ENCODE peak calls at places on chromosomes 13 and 19, in five cellular contexts. I is lower lobe of right lung; A is CD8-positive, alpha-beta T cell; O is psoas muscle; E is GM23248. U is an unnamed sample.

GRCh38 chr13:110237895-110238294 is 69.1 kb downstream of the COL4A1 start:
- DNase-seq in E (no peak), I (no peak), O (no peak), A (no peak), U (no peak)

GRCh38 chr19:1567116-1567847 is 843 bp downstream of the MEX3D start:
- DNase-seq in E (peak; percentile 81), A (no peak), O (no peak), I (no peak), U (peak; percentile 78)

GRCh38 chr13:44566601-44567000 is 9.5 kb downstream of the TSC22D1 start:
- DNase-seq in E (no peak), I (no peak), O (no peak), A (no peak), U (no peak)

GRCh38 chr19:48170817-48171347 is 402 bp downstream of the ZSWIM9 start:
- DNase-seq in O (peak; percentile 52), E (no peak), A (no peak), I (no peak), U (no peak)

GRCh38 chr13:25375727-25376358 is 4.1 kb downstream of the ATP8A2 start:
- DNase-seq in I (no peak), O (no peak), E (peak; percentile 48), A (no peak), U (peak; percentile 77)

GRCh38 chr13:114309086-114309485 is 5.2 kb upstream of the CHAMP1 start:
- DNase-seq in E (no peak), I (no peak), O (no peak), A (no peak), U (no peak)

GRCh38 chr19:34228347-34228746 is 26.0 kb upstream of the GARRE1 start:
- DNase-seq in A (no peak), E (peak; percentile 72), I (no peak), O (no peak), U (no peak)

GRCh38 chr19:11378319-11379189 is 4.1 kb downstream of the SWSAP1 start:
- DNase-seq in E (peak; percentile 93), O (no peak), I (peak; percentile 64), A (no peak), U (peak; percentile 68)

GRCh38 chr19:3320354-3320670 is 46.1 kb upstream of the NFIC start:
- DNase-seq in O (no peak), A (no peak), E (no peak), I (no peak), U (no peak)

DNA sequence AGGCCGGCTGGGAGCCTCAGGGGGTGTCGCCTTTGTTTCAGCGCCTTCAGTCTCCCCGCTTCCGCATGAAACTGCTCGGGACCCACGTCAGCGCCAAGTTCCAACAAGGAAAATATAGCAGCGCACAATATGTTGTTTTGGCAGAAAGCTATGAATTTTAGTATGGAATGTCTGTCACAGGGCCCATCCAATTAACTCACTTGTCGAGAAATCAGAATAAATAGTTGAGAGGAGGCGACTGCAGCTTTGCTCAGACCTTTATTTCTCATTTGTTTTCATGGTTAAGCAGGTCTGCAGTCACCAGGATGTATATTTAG is 34.4 kb upstream of the MEDAG start:
- DNase-seq in I (no peak), O (no peak), E (no peak), A (no peak), U (no peak)
- H3K4me1 ChIP-seq in I (peaks cover 14% of the 10 kb centered on the region), O (peaks cover 13% of the 10 kb centered on the region), E (peaks cover 71% of the 10 kb centered on the region), A (no peaks in the 10 kb centered on the region), U (peaks cover 76% of the 10 kb centered on the region)

DNA sequence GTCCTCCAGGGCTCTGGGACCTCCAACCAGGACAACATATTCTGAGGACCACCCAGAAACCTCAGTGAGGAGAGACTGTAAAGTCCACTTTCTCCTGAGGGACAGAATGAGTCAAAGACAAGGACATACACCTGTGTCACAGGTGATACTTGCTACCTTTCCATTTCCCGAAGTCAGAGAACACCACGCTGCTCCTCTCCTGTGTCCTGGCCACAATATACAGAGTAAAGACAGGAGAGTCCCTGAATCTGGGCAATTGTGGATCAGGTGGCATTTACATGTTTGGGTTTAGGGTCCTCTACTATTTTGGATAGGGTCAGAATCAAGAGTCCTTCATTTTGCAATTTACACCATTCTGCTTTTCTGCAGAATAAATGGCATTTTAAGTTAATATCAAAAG is 4.9 kb downstream of the MED26 start:
- DNase-seq in E (no peak), A (no peak), O (no peak), I (no peak), U (no peak)
- H3K4me1 ChIP-seq in E (peaks cover 22% of the 10 kb centered on the region), A (peaks cover 31% of the 10 kb centered on the region), O (peaks cover 66% of the 10 kb centered on the region), I (peaks cover 81% of the 10 kb centered on the region), U (peaks cover 49% of the 10 kb centered on the region)

GRCh38 chr19:46731007-46731501 is 14.1 kb upstream of the PRKD2 start:
- DNase-seq in O (peak; percentile 72), A (no peak), I (peak; percentile 78), E (peak; percentile 92), U (peak; percentile 80)
- H3K4me1 ChIP-seq in O (no peaks in the 10 kb centered on the region), A (peaks cover 13% of the 10 kb centered on the region), I (peaks cover 57% of the 10 kb centered on the region), E (peaks cover 10% of the 10 kb centered on the region), U (peaks cover 8% of the 10 kb centered on the region)

GRCh38 chr19:18434411-18435184 is 3.3 kb downstream of the ISYNA1 start:
- DNase-seq in I (no peak), A (no peak), E (peak; percentile 20), O (no peak), U (no peak)
- H3K4me1 ChIP-seq in I (peaks cover 52% of the 10 kb centered on the region), A (peaks cover 37% of the 10 kb centered on the region), E (peaks cover 4% of the 10 kb centered on the region), O (peaks cover 18% of the 10 kb centered on the region), U (peaks cover 13% of the 10 kb centered on the region)

GRCh38 chr19:40154121-40154680 is 37.0 kb upstream of the MAP3K10 start:
- DNase-seq in O (no peak), I (no peak), E (no peak), A (no peak), U (no peak)

GRCh38 chr19:40157059-40157458 is 34.2 kb upstream of the MAP3K10 start:
- DNase-seq in E (no peak), A (no peak), I (no peak), O (no peak), U (no peak)

GRCh38 chr19:40162104-40162503 is 29.1 kb upstream of the MAP3K10 start:
- DNase-seq in I (no peak), O (no peak), E (no peak), A (no peak), U (no peak)

GRCh38 chr19:40163541-40164129 is 27.6 kb upstream of the MAP3K10 start:
- DNase-seq in A (no peak), I (no peak), E (no peak), O (no peak), U (no peak)

DNA sequence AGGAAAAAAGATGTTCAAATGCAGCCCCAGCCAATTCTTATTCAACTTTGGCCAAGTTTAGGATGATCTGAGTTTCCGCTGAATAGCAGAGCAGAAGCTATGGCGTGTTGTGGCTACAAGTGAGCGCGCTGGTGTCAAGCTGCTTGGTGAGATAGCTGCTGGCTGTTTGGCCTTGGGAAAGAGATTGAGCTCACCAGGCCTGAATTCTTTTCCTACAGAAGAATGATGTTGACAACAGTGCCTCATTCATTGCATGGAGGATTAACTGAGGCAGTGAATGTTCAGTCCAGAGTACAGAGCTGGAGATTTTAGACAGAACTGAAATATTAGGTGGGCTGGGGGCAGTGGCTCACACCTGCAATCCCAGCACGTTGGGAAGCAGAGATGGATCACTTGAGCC is 31.5 kb upstream of the MAP3K10 start:
- DNase-seq in I (no peak), O (no peak), A (no peak), E (no peak), U (no peak)
- H3K4me1 ChIP-seq in I (no peaks in the 10 kb centered on the region), O (no peaks in the 10 kb centered on the region), A (peaks cover 20% of the 10 kb centered on the region), E (no peaks in the 10 kb centered on the region), U (no peaks in the 10 kb centered on the region)

GRCh38 chr19:5628919-5629481 is 6.1 kb downstream of the SAFB start:
- DNase-seq in O (no peak), I (no peak), A (no peak), E (no peak), U (no peak)
- H3K4me1 ChIP-seq in O (peaks cover 91% of the 10 kb centered on the region), I (peaks cover 90% of the 10 kb centered on the region), A (peaks cover 79% of the 10 kb centered on the region), E (peaks cover 48% of the 10 kb centered on the region), U (peaks cover 80% of the 10 kb centered on the region)

GRCh38 chr19:5126498-5127223 is 157.7 kb downstream of the KDM4B start:
- DNase-seq in A (no peak), O (no peak), I (no peak), E (no peak), U (no peak)
- H3K4me1 ChIP-seq in A (peaks cover 44% of the 10 kb centered on the region), O (peaks cover 15% of the 10 kb centered on the region), I (peaks cover 18% of the 10 kb centered on the region), E (peaks cover 5% of the 10 kb centered on the region), U (peaks cover 9% of the 10 kb centered on the region)

GRCh38 chr19:50328257-50329145 is 676 bp downstream of the KCNC3 start:
- DNase-seq in O (no peak), A (no peak), E (peak; percentile 55), I (peak; percentile 72), U (peak; percentile 6)
- H3K4me1 ChIP-seq in O (peaks cover 9% of the 10 kb centered on the region), A (peaks cover 51% of the 10 kb centered on the region), E (no peaks in the 10 kb centered on the region), I (peaks cover 40% of the 10 kb centered on the region), U (peaks cover 8% of the 10 kb centered on the region)

GRCh38 chr19:15298847-15299567 is 33.3 kb downstream of the BRD4 start:
- DNase-seq in E (no peak), I (no peak), O (no peak), A (no peak), U (no peak)

GRCh38 chr19:15297416-15298224 is 34.7 kb downstream of the BRD4 start:
- DNase-seq in O (no peak), E (peak; percentile 66), A (no peak), I (no peak), U (peak; percentile 68)

GRCh38 chr19:15296353-15296752 is 36.0 kb downstream of the BRD4 start:
- DNase-seq in O (no peak), E (no peak), A (no peak), I (no peak), U (no peak)

GRCh38 chr19:15294591-15294990 is 37.7 kb downstream of the BRD4 start:
- DNase-seq in A (no peak), O (no peak), E (no peak), I (no peak), U (no peak)

GRCh38 chr19:15296841-15297415 is 35.4 kb downstream of the BRD4 start:
- DNase-seq in E (no peak), I (no peak), O (no peak), A (no peak), U (no peak)
- H3K4me1 ChIP-seq in E (peaks cover 87% of the 10 kb centered on the region), I (peaks cover 97% of the 10 kb centered on the region), O (peaks cover 96% of the 10 kb centered on the region), A (peaks cover 84% of the 10 kb centered on the region), U (peaks cover 82% of the 10 kb centered on the region)